ENCODE peak calls at places on chromosomes 5 and 9, in eight cellular contexts. One of them, this sample, is unnamed. For H3K36me3, the result is how much of the 10 kb centered on the place peaks cover.

GRCh38 chr5:68272289-68272688 is 56.7 kb downstream of the PIK3R1 start:
- DNase-seq in left ventricle myocardium inferior: no peak
- DNase-seq in testis: no peak
- DNase-seq in stomach: no peak
- DNase-seq in trophoblast cell: no peak
- DNase-seq in tibial artery: no peak
- DNase-seq in right lobe of liver: no peak
- DNase-seq in effector memory CD4-positive, alpha-beta T cell: no peak
- DNase-seq in this sample: no peak

GRCh38 chr9:19116391-19116790 is 10.9 kb downstream of the PLIN2 start:
- DNase-seq in left ventricle myocardium inferior: peak
- DNase-seq in testis: no peak
- DNase-seq in stomach: no peak
- DNase-seq in trophoblast cell: no peak
- DNase-seq in tibial artery: no peak
- DNase-seq in right lobe of liver: no peak
- DNase-seq in effector memory CD4-positive, alpha-beta T cell: no peak
- DNase-seq in this sample: no peak

GRCh38 chr5:54703091-54703490 is 185.5 kb downstream of the SNX18 start:
- DNase-seq in left ventricle myocardium inferior: peak
- DNase-seq in testis: no peak
- DNase-seq in stomach: no peak
- DNase-seq in trophoblast cell: no peak
- DNase-seq in tibial artery: peak
- DNase-seq in right lobe of liver: peak
- DNase-seq in effector memory CD4-positive, alpha-beta T cell: no peak
- DNase-seq in this sample: peak

GRCh38 chr9:78973906-78974305 is 597.9 kb upstream of the TLE4 start:
- DNase-seq in left ventricle myocardium inferior: no peak
- DNase-seq in testis: no peak
- DNase-seq in stomach: no peak
- DNase-seq in trophoblast cell: peak
- DNase-seq in tibial artery: no peak
- DNase-seq in right lobe of liver: no peak
- DNase-seq in effector memory CD4-positive, alpha-beta T cell: no peak
- DNase-seq in this sample: no peak

GRCh38 chr5:78504726-78505431 is 143.7 kb downstream of the LHFPL2 start:
- DNase-seq in left ventricle myocardium inferior: peak
- DNase-seq in testis: peak
- DNase-seq in stomach: peak
- DNase-seq in trophoblast cell: peak
- DNase-seq in tibial artery: peak
- DNase-seq in right lobe of liver: peak
- DNase-seq in effector memory CD4-positive, alpha-beta T cell: no peak
- DNase-seq in this sample: peak

GRCh38 chr5:14138608-14139540 is 4.3 kb upstream of the TRIO start:
- DNase-seq in left ventricle myocardium inferior: no peak
- DNase-seq in testis: no peak
- DNase-seq in stomach: no peak
- DNase-seq in trophoblast cell: no peak
- DNase-seq in tibial artery: no peak
- DNase-seq in right lobe of liver: no peak
- DNase-seq in effector memory CD4-positive, alpha-beta T cell: no peak
- DNase-seq in this sample: no peak

GRCh38 chr5:174552428-174552827 is 172.0 kb upstream of the MSX2 start:
- DNase-seq in left ventricle myocardium inferior: no peak
- DNase-seq in testis: no peak
- DNase-seq in stomach: no peak
- DNase-seq in trophoblast cell: no peak
- DNase-seq in tibial artery: no peak
- DNase-seq in right lobe of liver: no peak
- DNase-seq in effector memory CD4-positive, alpha-beta T cell: no peak
- DNase-seq in this sample: no peak

GRCh38 chr5:116574682-116575634 is at the start of gene SEMA6A:
- DNase-seq in left ventricle myocardium inferior: peak
- DNase-seq in testis: peak
- DNase-seq in stomach: peak
- DNase-seq in trophoblast cell: peak
- DNase-seq in tibial artery: peak
- DNase-seq in right lobe of liver: peak
- DNase-seq in effector memory CD4-positive, alpha-beta T cell: no peak
- DNase-seq in this sample: peak

GRCh38 chr5:157671592-157672330 is 428 bp downstream of the C5orf52 start:
- DNase-seq in left ventricle myocardium inferior: no peak
- DNase-seq in testis: no peak
- DNase-seq in stomach: no peak
- DNase-seq in trophoblast cell: peak
- DNase-seq in tibial artery: no peak
- DNase-seq in right lobe of liver: no peak
- DNase-seq in effector memory CD4-positive, alpha-beta T cell: no peak
- DNase-seq in this sample: no peak

GRCh38 chr5:170745481-170746061 is 38.0 kb upstream of the GABRP start:
- DNase-seq in left ventricle myocardium inferior: peak
- DNase-seq in testis: peak
- DNase-seq in stomach: peak
- DNase-seq in trophoblast cell: peak
- DNase-seq in tibial artery: no peak
- DNase-seq in right lobe of liver: peak
- DNase-seq in effector memory CD4-positive, alpha-beta T cell: no peak
- DNase-seq in this sample: peak

DNA sequence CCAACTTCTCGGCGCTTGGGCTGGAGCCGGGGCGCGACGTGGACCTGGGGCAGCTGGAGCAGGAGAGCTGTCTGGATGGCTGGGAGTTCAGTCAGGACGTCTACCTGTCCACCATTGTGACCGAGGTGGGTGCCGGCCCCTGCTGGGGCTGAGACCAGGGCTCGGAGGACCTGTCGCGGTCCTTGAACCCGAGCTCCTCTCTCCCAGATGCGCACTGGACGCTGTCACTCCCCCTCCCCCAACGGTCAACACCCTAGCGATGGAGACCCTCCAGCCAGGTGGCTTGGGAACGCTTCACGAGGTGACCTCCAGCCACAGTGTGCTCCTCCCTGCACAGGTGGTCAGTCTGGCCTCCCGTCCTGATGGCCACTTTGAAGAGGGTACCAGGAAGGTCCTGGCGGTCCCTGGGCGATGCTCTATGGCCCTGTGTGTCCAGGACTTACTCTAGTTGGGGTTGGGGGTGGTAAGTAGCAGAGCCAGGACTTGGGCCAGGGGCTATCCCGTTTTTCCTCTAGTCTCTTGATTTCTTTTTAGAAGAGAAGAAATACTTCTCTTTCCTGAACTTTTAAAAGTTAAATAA is 821 bp downstream of the SLC22A5 start:
- DNase-seq in left ventricle myocardium inferior: no peak
- DNase-seq in testis: no peak
- DNase-seq in stomach: no peak
- DNase-seq in trophoblast cell: no peak
- DNase-seq in tibial artery: no peak
- DNase-seq in right lobe of liver: peak
- DNase-seq in effector memory CD4-positive, alpha-beta T cell: no peak
- DNase-seq in this sample: no peak
- H3K27ac ChIP-seq in left ventricle myocardium inferior: peak
- H3K27ac ChIP-seq in testis: peak
- H3K27ac ChIP-seq in stomach: peak
- H3K27ac ChIP-seq in trophoblast cell: no peak
- H3K27ac ChIP-seq in tibial artery: peak
- H3K27ac ChIP-seq in right lobe of liver: peak
- H3K27ac ChIP-seq in effector memory CD4-positive, alpha-beta T cell: peak
- H3K27ac ChIP-seq in this sample: no peak

GRCh38 chr9:96766199-96766598 is 11.7 kb downstream of the ZNF510 start:
- DNase-seq in left ventricle myocardium inferior: no peak
- DNase-seq in testis: no peak
- DNase-seq in stomach: no peak
- DNase-seq in trophoblast cell: no peak
- DNase-seq in tibial artery: no peak
- DNase-seq in right lobe of liver: no peak
- DNase-seq in effector memory CD4-positive, alpha-beta T cell: no peak
- DNase-seq in this sample: no peak

GRCh38 chr9:96758845-96759673 is 18.8 kb downstream of the ZNF510 start:
- DNase-seq in left ventricle myocardium inferior: no peak
- DNase-seq in testis: no peak
- DNase-seq in stomach: no peak
- DNase-seq in trophoblast cell: no peak
- DNase-seq in tibial artery: no peak
- DNase-seq in right lobe of liver: no peak
- DNase-seq in effector memory CD4-positive, alpha-beta T cell: no peak
- DNase-seq in this sample: no peak

GRCh38 chr9:96762562-96762961 is 15.3 kb downstream of the ZNF510 start:
- DNase-seq in left ventricle myocardium inferior: no peak
- DNase-seq in testis: no peak
- DNase-seq in stomach: no peak
- DNase-seq in trophoblast cell: no peak
- DNase-seq in tibial artery: no peak
- DNase-seq in right lobe of liver: no peak
- DNase-seq in effector memory CD4-positive, alpha-beta T cell: no peak
- DNase-seq in this sample: no peak
- H3K36me3 ChIP-seq in left ventricle myocardium inferior: half or more
- H3K36me3 ChIP-seq in testis: under half
- H3K36me3 ChIP-seq in stomach: half or more
- H3K36me3 ChIP-seq in trophoblast cell: under half
- H3K36me3 ChIP-seq in tibial artery: half or more
- H3K36me3 ChIP-seq in right lobe of liver: under half
- H3K36me3 ChIP-seq in effector memory CD4-positive, alpha-beta T cell: half or more
- H3K36me3 ChIP-seq in this sample: half or more

GRCh38 chr5:135574493-135574892 is 4.3 kb downstream of the CXCL14 start:
- DNase-seq in left ventricle myocardium inferior: no peak
- DNase-seq in testis: no peak
- DNase-seq in stomach: no peak
- DNase-seq in trophoblast cell: no peak
- DNase-seq in tibial artery: no peak
- DNase-seq in right lobe of liver: no peak
- DNase-seq in effector memory CD4-positive, alpha-beta T cell: no peak
- DNase-seq in this sample: no peak
- H3K4me3 ChIP-seq in left ventricle myocardium inferior: no peak
- H3K4me3 ChIP-seq in testis: no peak
- H3K4me3 ChIP-seq in stomach: no peak
- H3K4me3 ChIP-seq in trophoblast cell: no peak
- H3K4me3 ChIP-seq in tibial artery: no peak
- H3K4me3 ChIP-seq in right lobe of liver: no peak
- H3K4me3 ChIP-seq in effector memory CD4-positive, alpha-beta T cell: no peak
- H3K4me3 ChIP-seq in this sample: no peak

DNA sequence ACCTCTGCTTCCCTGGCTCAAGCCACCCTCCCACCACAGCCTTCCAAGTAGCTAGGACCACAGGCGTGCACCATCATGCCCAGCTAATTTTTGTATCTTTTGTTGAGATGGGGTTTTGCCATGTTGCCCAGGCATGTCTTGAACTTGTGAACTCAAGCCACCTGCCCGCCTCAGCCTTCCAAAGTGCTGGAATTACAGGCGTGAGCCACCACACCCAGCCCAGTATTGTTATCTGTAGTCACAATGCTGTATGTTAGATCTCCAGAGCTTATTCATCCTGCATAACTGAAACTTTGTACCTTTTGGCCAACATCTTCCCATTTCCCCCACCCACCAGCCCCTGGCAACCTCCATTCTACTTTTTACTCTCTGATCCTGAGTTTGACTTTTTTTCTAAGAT is 37.4 kb downstream of the CREBRF start:
- DNase-seq in left ventricle myocardium inferior: no peak
- DNase-seq in testis: no peak
- DNase-seq in stomach: no peak
- DNase-seq in trophoblast cell: no peak
- DNase-seq in tibial artery: no peak
- DNase-seq in right lobe of liver: no peak
- DNase-seq in effector memory CD4-positive, alpha-beta T cell: no peak
- DNase-seq in this sample: no peak
- H3K27ac ChIP-seq in left ventricle myocardium inferior: peak
- H3K27ac ChIP-seq in testis: no peak
- H3K27ac ChIP-seq in stomach: peak
- H3K27ac ChIP-seq in trophoblast cell: no peak
- H3K27ac ChIP-seq in tibial artery: peak
- H3K27ac ChIP-seq in right lobe of liver: no peak
- H3K27ac ChIP-seq in effector memory CD4-positive, alpha-beta T cell: no peak
- H3K27ac ChIP-seq in this sample: no peak

GRCh38 chr5:128339585-128339984 is 198.5 kb downstream of the FBN2 start:
- DNase-seq in left ventricle myocardium inferior: no peak
- DNase-seq in testis: no peak
- DNase-seq in stomach: no peak
- DNase-seq in trophoblast cell: no peak
- DNase-seq in tibial artery: no peak
- DNase-seq in right lobe of liver: no peak
- DNase-seq in effector memory CD4-positive, alpha-beta T cell: no peak
- DNase-seq in this sample: no peak
- H3K36me3 ChIP-seq in left ventricle myocardium inferior: under half
- H3K36me3 ChIP-seq in testis: under half
- H3K36me3 ChIP-seq in stomach: under half
- H3K36me3 ChIP-seq in trophoblast cell: under half
- H3K36me3 ChIP-seq in tibial artery: under half
- H3K36me3 ChIP-seq in right lobe of liver: under half
- H3K36me3 ChIP-seq in effector memory CD4-positive, alpha-beta T cell: under half
- H3K36me3 ChIP-seq in this sample: under half

GRCh38 chr5:79508354-79508753 is 5.6 kb downstream of the HOMER1 start:
- DNase-seq in left ventricle myocardium inferior: no peak
- DNase-seq in testis: no peak
- DNase-seq in stomach: no peak
- DNase-seq in trophoblast cell: no peak
- DNase-seq in tibial artery: no peak
- DNase-seq in right lobe of liver: no peak
- DNase-seq in effector memory CD4-positive, alpha-beta T cell: no peak
- DNase-seq in this sample: no peak
- H3K4me3 ChIP-seq in left ventricle myocardium inferior: peak
- H3K4me3 ChIP-seq in testis: no peak
- H3K4me3 ChIP-seq in stomach: no peak
- H3K4me3 ChIP-seq in trophoblast cell: no peak
- H3K4me3 ChIP-seq in tibial artery: no peak
- H3K4me3 ChIP-seq in right lobe of liver: no peak
- H3K4me3 ChIP-seq in effector memory CD4-positive, alpha-beta T cell: no peak
- H3K4me3 ChIP-seq in this sample: no peak

This sample was measured in SJSA1.